ENCODE peak calls at places on chromosome X, in six cellular contexts. One of them, this sample, is unnamed.
A peak's percentile ranks its signal among the peaks of the same experiment; 100 is the strongest.

GRCh38 chrX:53440631-53441517 is 6.7 kb upstream of the HSD17B10 start:
- DNase-seq in A673: peak; percentile 54
- DNase-seq in left ventricle myocardium inferior: peak; percentile 67
- DNase-seq in heart right ventricle: peak; percentile 18
- DNase-seq in PC-9: peak; percentile 62
- DNase-seq in A549: peak; percentile 37
- DNase-seq in this sample: no peak

GRCh38 chrX:103362504-103362903 is 6.2 kb downstream of the TCEAL9 start:
- DNase-seq in A549: peak; percentile 27
- DNase-seq in PC-9: no peak
- DNase-seq in left ventricle myocardium inferior: no peak
- DNase-seq in A673: no peak
- DNase-seq in heart right ventricle: no peak
- DNase-seq in this sample: no peak

GRCh38 chrX:14095702-14096101 is 66.0 kb upstream of the GEMIN8 start:
- DNase-seq in heart right ventricle: peak; percentile 3
- DNase-seq in PC-9: peak; percentile 18
- DNase-seq in left ventricle myocardium inferior: no peak
- DNase-seq in A549: no peak
- DNase-seq in A673: peak; percentile 73
- DNase-seq in this sample: no peak

GRCh38 chrX:31540313-31540712 is 468.5 kb upstream of the FTHL17 start:
- DNase-seq in left ventricle myocardium inferior: no peak
- DNase-seq in heart right ventricle: no peak
- DNase-seq in A549: no peak
- DNase-seq in PC-9: no peak
- DNase-seq in A673: peak; percentile 6
- DNase-seq in this sample: no peak

GRCh38 chrX:4909245-4909830 is 1195.9 kb upstream of the PRKX start:
- DNase-seq in PC-9: no peak
- DNase-seq in A673: no peak
- DNase-seq in left ventricle myocardium inferior: no peak
- DNase-seq in heart right ventricle: no peak
- DNase-seq in A549: no peak
- DNase-seq in this sample: no peak

GRCh38 chrX:71282514-71283408 is 674 bp upstream of the NONO start:
- DNase-seq in heart right ventricle: no peak
- DNase-seq in A673: no peak
- DNase-seq in PC-9: no peak
- DNase-seq in A549: peak; percentile 35
- DNase-seq in left ventricle myocardium inferior: no peak
- DNase-seq in this sample: no peak

GRCh38 chrX:16882188-16882587 is 12.0 kb upstream of the RBBP7 start:
- DNase-seq in PC-9: peak; percentile 11
- DNase-seq in A673: peak; percentile 24
- DNase-seq in left ventricle myocardium inferior: peak; percentile 18
- DNase-seq in heart right ventricle: peak; percentile 5
- DNase-seq in A549: no peak
- DNase-seq in this sample: no peak

GRCh38 chrX:137423241-137423640 is 142.7 kb upstream of the ZIC3 start:
- DNase-seq in left ventricle myocardium inferior: no peak
- DNase-seq in A673: no peak
- DNase-seq in PC-9: no peak
- DNase-seq in A549: no peak
- DNase-seq in heart right ventricle: no peak
- DNase-seq in this sample: no peak

GRCh38 chrX:79169484-79169883 is 25.0 kb downstream of the GPR174 start:
- DNase-seq in left ventricle myocardium inferior: no peak
- DNase-seq in A549: no peak
- DNase-seq in heart right ventricle: no peak
- DNase-seq in PC-9: no peak
- DNase-seq in A673: no peak
- DNase-seq in this sample: no peak

GRCh38 chrX:109733658-109734022 is 583 bp upstream of the ACSL4 start:
- DNase-seq in A673: no peak
- DNase-seq in A549: no peak
- DNase-seq in PC-9: no peak
- DNase-seq in heart right ventricle: no peak
- DNase-seq in left ventricle myocardium inferior: no peak
- DNase-seq in this sample: no peak

GRCh38 chrX:71616672-71617529 is 1.4 kb downstream of the CXCR3 start:
- DNase-seq in A549: no peak
- DNase-seq in left ventricle myocardium inferior: no peak
- DNase-seq in heart right ventricle: no peak
- DNase-seq in PC-9: no peak
- DNase-seq in A673: no peak
- DNase-seq in this sample: no peak

GRCh38 chrX:134949271-134949670 is 41.5 kb upstream of the SMIM10 start:
- DNase-seq in A673: no peak
- DNase-seq in A549: peak; percentile 59
- DNase-seq in heart right ventricle: no peak
- DNase-seq in left ventricle myocardium inferior: no peak
- DNase-seq in PC-9: no peak
- DNase-seq in this sample: no peak

GRCh38 chrX:139691843-139692505 is 16.0 kb downstream of the MCF2 start:
- DNase-seq in left ventricle myocardium inferior: no peak
- DNase-seq in PC-9: no peak
- DNase-seq in A673: no peak
- DNase-seq in heart right ventricle: no peak
- DNase-seq in A549: no peak
- DNase-seq in this sample: peak; percentile 64

GRCh38 chrX:105017641-105018040 is 202.9 kb downstream of the TEX13A start:
- DNase-seq in left ventricle myocardium inferior: no peak
- DNase-seq in A549: no peak
- DNase-seq in A673: no peak
- DNase-seq in PC-9: no peak
- DNase-seq in heart right ventricle: no peak
- DNase-seq in this sample: no peak

GRCh38 chrX:7446815-7447214 is 298.9 kb upstream of the PUDP start:
- DNase-seq in A673: no peak
- DNase-seq in left ventricle myocardium inferior: no peak
- DNase-seq in heart right ventricle: no peak
- DNase-seq in PC-9: peak; percentile 40
- DNase-seq in A549: no peak
- DNase-seq in this sample: no peak

GRCh38 chrX:54817220-54817820 is 9.8 kb downstream of the MAGED2 start:
- DNase-seq in A549: no peak
- DNase-seq in PC-9: no peak
- DNase-seq in heart right ventricle: no peak
- DNase-seq in left ventricle myocardium inferior: no peak
- DNase-seq in A673: no peak
- DNase-seq in this sample: no peak

GRCh38 chrX:139126493-139126892 is 404.0 kb upstream of the F9 start:
- DNase-seq in PC-9: peak; percentile 15
- DNase-seq in left ventricle myocardium inferior: no peak
- DNase-seq in A673: peak; percentile 66
- DNase-seq in heart right ventricle: peak; percentile 14
- DNase-seq in A549: no peak
- DNase-seq in this sample: peak; percentile 36

GRCh38 chrX:153433161-153433680 is 12.6 kb downstream of the TREX2 start:
- DNase-seq in PC-9: no peak
- DNase-seq in A673: no peak
- DNase-seq in left ventricle myocardium inferior: no peak
- DNase-seq in heart right ventricle: no peak
- DNase-seq in A549: no peak
- DNase-seq in this sample: no peak

GRCh38 chrX:121876316-121876715 is 828.9 kb downstream of the GLUD2 start:
- DNase-seq in A673: peak; percentile 62
- DNase-seq in left ventricle myocardium inferior: no peak
- DNase-seq in A549: no peak
- DNase-seq in PC-9: no peak
- DNase-seq in heart right ventricle: no peak
- DNase-seq in this sample: no peak

GRCh38 chrX:27598312-27598711 is 8.2 kb downstream of the DCAF8L2 start:
- DNase-seq in A673: no peak
- DNase-seq in left ventricle myocardium inferior: peak; percentile 11
- DNase-seq in A549: no peak
- DNase-seq in PC-9: no peak
- DNase-seq in heart right ventricle: peak; percentile 3
- DNase-seq in this sample: no peak

GRCh38 chrX:135973025-135973547 is 702 bp downstream of the MMGT1 start:
- DNase-seq in heart right ventricle: no peak
- DNase-seq in A549: peak; percentile 31
- DNase-seq in PC-9: peak; percentile 16
- DNase-seq in left ventricle myocardium inferior: no peak
- DNase-seq in A673: peak; percentile 4
- DNase-seq in this sample: peak; percentile 36

GRCh38 chrX:48897157-48897620 is 379 bp downstream of the TIMM17B start:
- DNase-seq in left ventricle myocardium inferior: peak; percentile 60
- DNase-seq in heart right ventricle: peak; percentile 77
- DNase-seq in PC-9: peak; percentile 61
- DNase-seq in A549: peak; percentile 63
- DNase-seq in A673: peak; percentile 87
- DNase-seq in this sample: peak; percentile 84

GRCh38 chrX:41240504-41240903 is 93.5 kb upstream of the DDX3X start:
- DNase-seq in PC-9: no peak
- DNase-seq in A549: no peak
- DNase-seq in A673: no peak
- DNase-seq in heart right ventricle: no peak
- DNase-seq in left ventricle myocardium inferior: no peak
- DNase-seq in this sample: no peak
- H3K27ac ChIP-seq in PC-9: no peak overlapping the region
- H3K27ac ChIP-seq in A549: no peak overlapping the region
- H3K27ac ChIP-seq in A673: no peak overlapping the region
- H3K27ac ChIP-seq in heart right ventricle: no peak overlapping the region
- H3K27ac ChIP-seq in left ventricle myocardium inferior: no peak overlapping the region
- H3K27ac ChIP-seq in this sample: no peak overlapping the region

DNA sequence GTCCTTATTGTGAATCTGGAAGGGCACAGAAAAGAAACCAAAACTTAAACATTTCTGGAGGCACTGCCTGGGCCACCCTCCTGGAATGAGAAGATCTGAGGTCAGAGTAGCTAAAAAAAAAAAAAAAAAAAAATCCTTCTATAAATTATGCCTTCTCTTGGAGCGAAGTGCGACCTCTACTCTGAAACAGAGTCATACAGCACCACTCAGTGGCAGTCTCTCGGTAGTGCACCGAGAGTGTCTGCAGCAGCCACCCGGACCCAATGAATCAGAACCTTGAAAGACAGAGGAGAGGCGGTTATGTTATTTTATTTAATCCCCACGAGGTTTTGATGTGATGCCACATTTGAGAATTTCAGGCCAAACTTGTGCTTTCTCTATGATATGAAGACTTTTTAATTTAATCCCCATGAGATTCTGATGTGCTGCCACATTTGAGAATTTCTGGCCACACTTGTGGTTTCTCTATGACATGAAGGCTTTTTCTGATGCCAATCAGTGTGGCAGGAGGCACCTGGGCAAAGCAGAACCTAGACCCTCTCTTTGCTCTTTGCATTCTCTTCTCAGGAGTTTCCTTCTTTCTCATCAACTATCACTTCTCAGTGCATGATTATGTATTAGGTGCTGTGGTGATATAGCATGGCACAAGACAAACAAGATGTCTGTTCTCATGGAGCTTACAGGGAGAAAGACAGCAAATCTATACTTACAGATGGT is 5.6 kb upstream of the CT47C1 start:
- DNase-seq in A549: peak; percentile 46
- DNase-seq in heart right ventricle: peak; percentile 46
- DNase-seq in left ventricle myocardium inferior: peak; percentile 43
- DNase-seq in A673: peak; percentile 63
- DNase-seq in PC-9: peak; percentile 71
- DNase-seq in this sample: peak; percentile 40
- H3K4me3 ChIP-seq in A549: no peak overlapping the region
- H3K4me3 ChIP-seq in heart right ventricle: no peak overlapping the region
- H3K4me3 ChIP-seq in left ventricle myocardium inferior: no peak overlapping the region
- H3K4me3 ChIP-seq in A673: no peak overlapping the region
- H3K4me3 ChIP-seq in PC-9: no peak overlapping the region
- H3K4me3 ChIP-seq in this sample: no peak overlapping the region

DNA sequence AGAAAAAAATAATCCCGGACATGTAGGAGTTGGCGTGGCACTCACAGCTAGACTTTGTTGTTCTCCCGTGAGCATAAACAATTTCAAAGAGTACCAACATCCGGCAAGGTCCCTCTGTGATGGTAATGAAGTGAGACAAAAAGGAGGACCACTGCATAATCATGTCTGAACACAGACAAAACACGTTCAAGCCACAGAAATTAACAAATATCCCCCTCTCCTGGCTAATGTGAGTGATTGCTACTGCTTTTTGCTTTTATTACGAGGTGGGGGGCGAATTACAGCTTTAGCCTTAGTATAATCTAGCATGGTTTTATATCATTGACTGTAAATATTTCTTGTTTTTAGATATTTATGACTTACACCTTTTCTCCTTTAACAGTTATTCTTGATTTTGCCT is 118.5 kb downstream of the PLS3 start:
- DNase-seq in left ventricle myocardium inferior: no peak
- DNase-seq in A673: peak; percentile 67
- DNase-seq in heart right ventricle: no peak
- DNase-seq in A549: peak; percentile 17
- DNase-seq in PC-9: no peak
- DNase-seq in this sample: no peak
- TF ChIP-seq CTCF in left ventricle myocardium inferior: peak; percentile 50
- TF ChIP-seq CTCF in A673: peak; percentile 59
- TF ChIP-seq CTCF in heart right ventricle: peak; percentile 53
- TF ChIP-seq CTCF in A549: peak; percentile 48
- TF ChIP-seq CTCF in PC-9: peak; percentile 61
- TF ChIP-seq CTCF in this sample: no peak

GRCh38 chrX:120746153-120746552 is 116.3 kb upstream of the C1GALT1C1 start:
- DNase-seq in A673: no peak
- DNase-seq in heart right ventricle: no peak
- DNase-seq in PC-9: no peak
- DNase-seq in left ventricle myocardium inferior: no peak
- DNase-seq in A549: no peak
- DNase-seq in this sample: no peak

GRCh38 chrX:120752431-120753128 is 122.7 kb upstream of the C1GALT1C1 start:
- DNase-seq in A673: no peak
- DNase-seq in heart right ventricle: no peak
- DNase-seq in A549: no peak
- DNase-seq in left ventricle myocardium inferior: no peak
- DNase-seq in PC-9: no peak
- DNase-seq in this sample: no peak

GRCh38 chrX:120751683-120752082 is 121.8 kb upstream of the C1GALT1C1 start:
- DNase-seq in left ventricle myocardium inferior: no peak
- DNase-seq in PC-9: no peak
- DNase-seq in A549: no peak
- DNase-seq in A673: no peak
- DNase-seq in heart right ventricle: no peak
- DNase-seq in this sample: no peak

GRCh38 chrX:120750381-120750780 is 120.5 kb upstream of the C1GALT1C1 start:
- DNase-seq in A549: no peak
- DNase-seq in PC-9: no peak
- DNase-seq in A673: no peak
- DNase-seq in left ventricle myocardium inferior: no peak
- DNase-seq in heart right ventricle: no peak
- DNase-seq in this sample: no peak

DNA sequence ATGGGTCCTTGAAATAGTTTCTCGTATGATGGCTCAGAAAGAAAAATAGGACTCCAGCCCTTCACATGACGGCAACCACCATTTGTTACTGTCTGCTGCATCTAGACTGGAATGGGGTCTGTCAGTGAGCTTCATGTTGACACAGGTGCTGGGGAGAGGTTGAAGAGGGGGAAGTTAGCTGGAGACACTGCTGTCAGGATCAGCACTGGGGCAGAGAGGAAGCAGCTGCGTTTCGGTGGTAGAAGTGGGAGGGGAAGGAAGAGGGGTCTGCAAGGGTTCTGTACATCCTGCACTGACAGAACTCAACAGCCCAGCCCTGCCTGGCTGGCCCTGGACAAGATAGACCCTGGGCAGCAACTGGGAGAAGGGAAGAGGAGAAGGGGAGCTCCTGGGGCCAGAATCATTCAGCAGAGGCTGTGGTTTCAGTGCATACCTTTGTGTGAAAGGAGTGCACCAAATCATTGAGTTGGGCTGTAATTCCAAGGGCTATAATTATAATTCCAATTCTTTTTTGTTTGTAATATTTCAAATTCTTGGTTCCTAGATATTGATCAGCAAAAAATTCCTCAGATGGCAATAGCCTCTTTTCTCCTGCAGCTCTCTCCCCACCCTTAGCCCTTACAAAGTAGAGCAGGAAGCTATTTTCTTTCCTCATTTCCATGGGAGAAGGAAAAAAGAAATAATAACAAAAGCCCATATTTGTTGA is 119.4 kb upstream of the C1GALT1C1 start:
- DNase-seq in heart right ventricle: no peak
- DNase-seq in left ventricle myocardium inferior: no peak
- DNase-seq in A673: no peak
- DNase-seq in A549: no peak
- DNase-seq in PC-9: peak; percentile 11
- DNase-seq in this sample: no peak
- H3K27ac ChIP-seq in heart right ventricle: no peak overlapping the region
- H3K27ac ChIP-seq in left ventricle myocardium inferior: no peak overlapping the region
- H3K27ac ChIP-seq in A673: no peak overlapping the region
- H3K27ac ChIP-seq in A549: no peak overlapping the region
- H3K27ac ChIP-seq in PC-9: peak overlapping the region; percentile 76
- H3K27ac ChIP-seq in this sample: no peak overlapping the region

This sample was measured in upper lobe of left lung.